ENCODE peak calls at places on chromosome 18, in seven cellular contexts. R, I, M, L, J, U and T are unnamed samples.

GRCh38 chr18:24947521-24948305 is 404.3 kb downstream of the ZNF521 start:
- DNase-seq in J (no peak), R (no peak), M (no peak), U (no peak), I (no peak), L (no peak), T (no peak)

GRCh38 chr18:78913830-78914585 is 65.6 kb upstream of the SALL3 start:
- DNase-seq in U (no peak), M (no peak), L (no peak), R (no peak), I (no peak), J (no peak), T (no peak)

GRCh38 chr18:59005266-59005665 is 134.4 kb upstream of the SEC11C start:
- DNase-seq in I (no peak), M (no peak), R (peak; percentile 55), U (peak; percentile 33), J (no peak), L (no peak), T (no peak)

GRCh38 chr18:32920796-32921787 is 148.3 kb upstream of the KLHL14 start:
- DNase-seq in U (no peak), R (peak; percentile 98), I (no peak), M (no peak), L (no peak), J (no peak), T (no peak)

GRCh38 chr18:7987284-7987976 is 420.3 kb downstream of the PTPRM start:
- DNase-seq in I (no peak), J (no peak), L (no peak), M (no peak), R (peak; percentile 95), U (peak; percentile 39), T (no peak)

GRCh38 chr18:27861539-27861938 is 315.4 kb downstream of the CDH2 start:
- DNase-seq in R (no peak), L (no peak), I (no peak), J (no peak), U (no peak), M (no peak), T (no peak)

GRCh38 chr18:60347526-60348045 is 25.0 kb downstream of the MC4R start:
- DNase-seq in R (peak; percentile 1), M (no peak), L (no peak), J (no peak), U (no peak), I (no peak), T (no peak)

GRCh38 chr18:26777316-26778053 is 88.0 kb downstream of the AQP4 start:
- DNase-seq in U (no peak), J (no peak), L (peak; percentile 28), R (peak; percentile 6), M (no peak), I (no peak), T (no peak)

GRCh38 chr18:51617572-51618260 is 420.2 kb upstream of the MEX3C start:
- DNase-seq in J (no peak), R (no peak), U (no peak), I (no peak), M (no peak), L (no peak), T (no peak)

GRCh38 chr18:76412818-76413565 is 82.0 kb downstream of the ZNF516 start:
- DNase-seq in J (no peak), R (peak; percentile 46), M (no peak), U (peak; percentile 46), L (no peak), I (no peak), T (no peak)

GRCh38 chr18:4236940-4237686 is 218.0 kb downstream of the DLGAP1 start:
- DNase-seq in I (no peak), J (no peak), M (no peak), U (no peak), L (peak; percentile 41), R (no peak), T (no peak)

GRCh38 chr18:76567835-76568445 is 72.9 kb upstream of the ZNF516 start:
- DNase-seq in U (no peak), M (no peak), R (no peak), J (no peak), I (no peak), L (no peak), T (no peak)